ENCODE peak calls at places on chromosomes 5 and 9, in six cellular contexts. D is PC-3, W is HepG2, H is A673, A is hepatocyte, V is GM23338. B is an unnamed sample.

GRCh38 chr9:131473198-131473885 is 29.4 kb upstream of the POMT1 start:
- DNase-seq in D (no peak), W (peak), H (no peak), A (no peak), V (no peak), B (no peak)

GRCh38 chr5:1054799-1055775 is 46.5 kb downstream of the NKD2 start:
- DNase-seq in D (no peak), W (no peak), H (no peak), A (no peak), V (peak), B (no peak)

GRCh38 chr9:87607859-87608258 is 110.2 kb downstream of the DAPK1 start:
- DNase-seq in D (no peak), W (no peak), H (no peak), A (no peak), V (no peak), B (peak)

GRCh38 chr9:92151691-92152393 is 36.6 kb upstream of the SPTLC1 start:
- DNase-seq in D (peak), W (no peak), H (no peak), A (peak), V (no peak), B (peak)

GRCh38 chr5:1888541-1889251 is 6.0 kb upstream of the IRX4 start:
- DNase-seq in D (no peak), W (no peak), H (no peak), A (no peak), V (no peak), B (no peak)

GRCh38 chr9:3865373-3865772 is 339.6 kb upstream of the RFX3 start:
- DNase-seq in D (peak), W (no peak), H (no peak), A (no peak), V (no peak), B (peak)

GRCh38 chr9:3525088-3525835 is 539 bp downstream of the RFX3 start:
- DNase-seq in D (no peak), W (no peak), H (peak), A (peak), V (peak), B (peak)

GRCh38 chr5:133240425-133241091 is 188.7 kb downstream of the HSPA4 start:
- DNase-seq in D (peak), W (peak), H (peak), A (peak), V (no peak), B (peak)

GRCh38 chr5:62614355-62614754 is 35.7 kb downstream of the LRRC70 start:
- DNase-seq in D (no peak), W (no peak), H (no peak), A (no peak), V (no peak), B (no peak)

GRCh38 chr9:114366334-114367128 is 21.3 kb downstream of the AKNA start:
- DNase-seq in D (peak), W (no peak), H (peak), A (peak), V (no peak), B (no peak)

GRCh38 chr5:134029156-134029555 is 24.4 kb upstream of the VDAC1 start:
- DNase-seq in D (peak), W (no peak), H (no peak), A (peak), V (no peak), B (no peak)

GRCh38 chr5:132876020-132876759 is 2.7 kb downstream of the LEAP2 start:
- DNase-seq in D (no peak), W (no peak), H (no peak), A (no peak), V (no peak), B (no peak)

GRCh38 chr5:45101146-45101545 is 292.4 kb downstream of the MRPS30 start:
- DNase-seq in D (no peak), W (no peak), H (no peak), A (no peak), V (no peak), B (no peak)

GRCh38 chr9:90727498-90727897 is 74.1 kb upstream of the SYK start:
- DNase-seq in D (no peak), W (no peak), H (no peak), A (no peak), V (no peak), B (no peak)

GRCh38 chr5:178416919-178417318 is 173.3 kb downstream of the COL23A1 start:
- DNase-seq in D (peak), W (no peak), H (no peak), A (no peak), V (no peak), B (no peak)

GRCh38 chr5:16539169-16539666 is 73.6 kb upstream of the ZNF622 start:
- DNase-seq in D (peak), W (peak), H (no peak), A (peak), V (no peak), B (no peak)

GRCh38 chr9:131724678-131725077 is 15.2 kb downstream of the RAPGEF1 start:
- DNase-seq in D (no peak), W (no peak), H (no peak), A (no peak), V (no peak), B (no peak)

GRCh38 chr5:8961956-8962355 is 583.9 kb downstream of the SEMA5A start:
- DNase-seq in D (no peak), W (no peak), H (no peak), A (no peak), V (no peak), B (no peak)

GRCh38 chr9:7570107-7570720 is 229.4 kb downstream of the DMAC1 start:
- DNase-seq in D (peak), W (peak), H (peak), A (peak), V (peak), B (peak)

GRCh38 chr5:100840364-100840763 is 62.7 kb downstream of the ST8SIA4 start:
- DNase-seq in D (peak), W (no peak), H (peak), A (no peak), V (no peak), B (peak)

GRCh38 chr9:110835859-110836271 is 167.3 kb downstream of the MUSK start:
- DNase-seq in D (no peak), W (no peak), H (no peak), A (no peak), V (peak), B (no peak)

GRCh38 chr9:9752722-9753121 is 860.1 kb downstream of the PTPRD start:
- DNase-seq in D (no peak), W (peak), H (no peak), A (peak), V (no peak), B (no peak)

GRCh38 chr5:38541174-38541724 is 15.2 kb downstream of the LIFR start:
- DNase-seq in D (peak), W (no peak), H (no peak), A (no peak), V (no peak), B (no peak)

GRCh38 chr9:108117775-108118174 is 628.2 kb upstream of the KLF4 start:
- DNase-seq in D (no peak), W (no peak), H (peak), A (no peak), V (no peak), B (no peak)

GRCh38 chr5:10701567-10702039 is 59.4 kb downstream of the DAP start:
- DNase-seq in D (peak), W (peak), H (peak), A (peak), V (peak), B (peak)

GRCh38 chr5:179343021-179343781 is 2.1 kb downstream of the ADAMTS2 start:
- DNase-seq in D (no peak), W (no peak), H (no peak), A (no peak), V (peak), B (no peak)

GRCh38 chr9:23820731-23821399 is 5.2 kb downstream of the ELAVL2 start:
- DNase-seq in D (peak), W (no peak), H (no peak), A (peak), V (peak), B (no peak)
- TF ChIP-seq EZH2 in D (no peak), W (no peak), H (no peak), A (peak), V (no peak), B (peak)

DNA sequence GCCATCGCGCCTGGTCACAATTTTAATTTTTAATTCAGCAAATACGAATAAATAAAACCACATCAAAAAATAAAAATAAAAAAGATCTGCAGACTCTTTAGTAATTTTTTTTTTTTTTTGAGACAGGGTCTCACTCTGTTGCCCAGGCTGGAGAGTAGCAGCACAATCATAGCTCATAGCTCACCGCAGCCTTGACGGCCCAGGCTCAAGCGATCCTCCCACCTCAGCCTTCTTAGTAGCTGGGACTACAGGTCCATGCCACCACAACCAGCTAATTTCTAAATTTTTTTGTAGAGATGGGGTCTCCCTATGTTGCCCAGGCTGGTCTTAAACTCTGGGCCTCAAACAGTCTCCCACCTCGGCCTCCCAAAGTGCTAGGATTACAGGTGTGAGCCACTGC is 14.2 kb downstream of the NANS start:
- DNase-seq in D (no peak), W (no peak), H (no peak), A (no peak), V (no peak), B (no peak)
- TF ChIP-seq EZH2 in D (no peak), W (no peak), H (no peak), A (no peak), V (no peak), B (no peak)

DNA sequence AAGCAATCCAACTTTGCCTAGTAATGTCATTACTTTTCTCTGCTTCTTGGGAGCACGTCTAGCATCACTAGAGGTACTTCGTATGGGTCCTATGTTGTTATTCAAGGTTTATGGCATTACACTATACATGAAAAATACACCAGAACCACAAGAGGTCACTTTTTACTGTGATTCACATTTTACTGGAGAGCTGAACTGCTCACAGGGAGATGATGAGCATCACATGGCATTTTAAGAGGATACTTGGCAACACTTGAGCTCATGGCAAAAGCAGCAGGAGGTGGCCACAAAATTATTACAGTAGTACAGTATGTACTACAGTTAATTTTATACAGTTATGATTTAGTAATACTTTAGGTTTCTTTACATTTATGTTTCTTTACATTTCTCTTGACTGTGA is 223.4 kb downstream of the PARP8 start:
- DNase-seq in D (no peak), W (no peak), H (peak), A (no peak), V (no peak), B (no peak)
- TF ChIP-seq EZH2 in D (no peak), W (no peak), H (no peak), A (no peak), V (no peak), B (no peak)

DNA sequence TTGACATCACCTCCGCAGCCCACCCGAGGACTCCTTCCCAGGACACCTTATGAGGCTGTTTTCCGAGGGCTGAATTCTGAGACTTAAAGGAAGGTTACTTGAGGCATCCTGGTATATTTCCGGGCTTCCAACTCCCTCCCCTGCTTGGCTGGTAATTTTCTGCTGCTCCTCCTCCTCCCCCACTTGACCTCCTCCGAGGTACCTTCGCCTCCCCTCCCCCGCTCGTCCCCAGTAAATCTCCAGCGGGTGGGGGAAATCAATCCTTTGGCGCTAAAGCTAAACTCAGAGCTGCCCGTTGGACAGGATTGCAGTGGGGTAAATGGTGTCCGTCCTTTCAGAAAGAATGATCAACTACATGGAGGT is 4.9 kb upstream of the ISL1 start:
- DNase-seq in D (no peak), W (no peak), H (no peak), A (peak), V (peak), B (no peak)
- TF ChIP-seq EZH2 in D (no peak), W (no peak), H (no peak), A (peak), V (no peak), B (no peak)

GRCh38 chr9:97502222-97502983 is 937 bp downstream of the TMOD1 start:
- DNase-seq in D (no peak), W (no peak), H (no peak), A (peak), V (peak), B (no peak)

GRCh38 chr9:97501972-97502221 is 431 bp downstream of the TMOD1 start:
- DNase-seq in D (no peak), W (no peak), H (no peak), A (no peak), V (peak), B (no peak)

GRCh38 chr9:97500765-97501176 is 695 bp upstream of the TMOD1 start:
- DNase-seq in D (no peak), W (no peak), H (no peak), A (no peak), V (no peak), B (no peak)

GRCh38 chr9:97500263-97500662 is 1.2 kb upstream of the TMOD1 start:
- DNase-seq in D (no peak), W (no peak), H (no peak), A (no peak), V (no peak), B (no peak)

DNA sequence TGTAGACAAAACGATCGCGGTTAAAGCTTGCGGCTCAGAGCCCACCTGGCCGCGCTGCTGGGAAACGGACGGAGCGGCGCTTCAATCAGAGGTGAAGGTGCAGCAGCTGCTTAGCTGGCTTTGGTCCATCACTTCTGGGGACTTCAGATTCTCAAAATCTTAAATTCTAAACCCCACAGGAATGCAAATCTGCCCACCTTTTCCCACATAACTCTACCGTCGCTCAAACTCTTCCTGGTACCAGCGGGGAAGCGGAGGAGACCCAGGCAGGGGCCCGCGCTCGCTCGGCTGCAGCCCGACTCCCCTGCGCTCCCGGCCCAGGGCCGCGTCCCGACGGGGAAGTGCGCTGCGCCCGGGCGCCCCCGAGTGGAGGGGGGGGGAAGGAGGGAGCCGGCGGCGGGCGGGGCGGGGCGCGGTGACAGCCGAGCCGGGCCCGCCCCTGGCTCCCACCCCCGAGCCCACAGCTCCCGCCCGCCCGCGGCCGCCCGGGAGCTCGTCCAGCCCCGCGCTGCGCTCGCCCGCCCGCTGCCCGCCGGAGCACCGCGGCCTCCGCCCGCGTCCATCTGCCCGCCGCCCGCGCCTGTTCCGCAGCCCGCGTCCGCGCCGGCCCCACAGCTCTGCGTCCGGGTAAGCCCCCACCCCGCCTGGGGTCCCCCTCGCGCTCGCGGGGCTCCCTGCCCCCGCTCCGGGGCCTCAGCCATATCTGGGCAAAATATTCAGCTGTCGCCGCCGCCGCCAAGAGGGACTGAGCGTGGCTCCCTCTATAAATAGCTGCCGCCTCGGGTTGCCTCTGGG is at the start of gene TMOD1:
- DNase-seq in D (peak), W (peak), H (peak), A (peak), V (peak), B (peak)
- TF ChIP-seq EZH2 in D (no peak), W (no peak), H (peak), A (no peak), V (peak), B (no peak)

GRCh38 chr9:972512-973294 is 3.8 kb upstream of the DMRT3 start:
- DNase-seq in D (no peak), W (no peak), H (no peak), A (peak), V (peak), B (no peak)
- TF ChIP-seq EZH2 in D (no peak), W (no peak), H (peak), A (peak), V (peak), B (peak)

GRCh38 chr9:130337318-130337717 is 71.8 kb downstream of the HMCN2 start:
- DNase-seq in D (no peak), W (no peak), H (no peak), A (no peak), V (no peak), B (no peak)
- TF ChIP-seq EZH2 in D (no peak), W (no peak), H (no peak), A (no peak), V (no peak), B (no peak)

DNA sequence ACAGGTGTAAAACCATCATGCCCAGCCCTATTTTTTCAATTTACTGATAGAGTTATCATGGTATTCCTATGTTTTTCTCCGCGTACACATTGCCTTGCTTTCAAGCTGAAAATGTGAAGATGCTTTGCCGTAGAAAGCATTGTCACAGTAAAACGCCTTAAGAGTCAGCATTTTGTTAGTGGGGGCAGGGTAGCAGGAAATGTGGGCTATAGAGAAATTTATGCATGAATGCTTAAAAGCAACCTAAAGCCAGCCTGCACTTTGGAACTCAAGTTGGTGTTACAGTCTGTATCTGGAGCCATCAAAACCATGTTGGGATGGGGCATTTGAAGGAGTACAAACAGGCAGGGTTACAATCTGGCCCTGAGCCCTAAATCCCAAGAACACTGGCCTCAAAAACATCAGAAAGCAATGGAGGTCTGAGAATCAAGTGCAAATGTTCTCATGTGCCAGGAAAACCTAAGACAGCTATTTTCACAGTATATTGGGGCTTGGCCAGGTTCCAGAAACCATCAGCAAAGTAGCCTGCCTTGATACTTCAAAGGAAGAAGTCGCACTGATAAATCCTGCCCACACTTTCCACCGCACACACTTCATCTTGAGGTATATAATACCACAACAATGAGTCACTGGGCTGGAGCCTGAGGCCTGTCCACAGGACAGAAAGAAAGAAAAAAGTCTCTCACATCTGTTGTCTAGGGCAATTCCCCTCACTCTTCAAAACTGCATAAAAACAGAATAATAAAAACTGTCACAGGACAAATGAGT is 313.8 kb downstream of the ENC1 start:
- DNase-seq in D (peak), W (peak), H (peak), A (peak), V (no peak), B (peak)
- TF ChIP-seq EZH2 in D (no peak), W (no peak), H (no peak), A (no peak), V (no peak), B (no peak)

GRCh38 chr9:97854696-97855485 is 1.9 kb downstream of the FOXE1 start:
- DNase-seq in D (no peak), W (no peak), H (no peak), A (no peak), V (peak), B (no peak)

GRCh38 chr9:97852399-97853055 is 499 bp upstream of the FOXE1 start:
- DNase-seq in D (no peak), W (no peak), H (no peak), A (no peak), V (peak), B (no peak)

GRCh38 chr9:97853056-97853843 is at the start of gene FOXE1:
- DNase-seq in D (no peak), W (no peak), H (no peak), A (no peak), V (peak), B (no peak)

GRCh38 chr9:97855486-97855875 is 2.5 kb downstream of the FOXE1 start:
- DNase-seq in D (no peak), W (no peak), H (no peak), A (no peak), V (peak), B (no peak)

GRCh38 chr9:97853844-97854695 is 1.0 kb downstream of the FOXE1 start:
- DNase-seq in D (no peak), W (no peak), H (peak), A (peak), V (peak), B (no peak)
- TF ChIP-seq EZH2 in D (no peak), W (no peak), H (peak), A (no peak), V (peak), B (peak)

DNA sequence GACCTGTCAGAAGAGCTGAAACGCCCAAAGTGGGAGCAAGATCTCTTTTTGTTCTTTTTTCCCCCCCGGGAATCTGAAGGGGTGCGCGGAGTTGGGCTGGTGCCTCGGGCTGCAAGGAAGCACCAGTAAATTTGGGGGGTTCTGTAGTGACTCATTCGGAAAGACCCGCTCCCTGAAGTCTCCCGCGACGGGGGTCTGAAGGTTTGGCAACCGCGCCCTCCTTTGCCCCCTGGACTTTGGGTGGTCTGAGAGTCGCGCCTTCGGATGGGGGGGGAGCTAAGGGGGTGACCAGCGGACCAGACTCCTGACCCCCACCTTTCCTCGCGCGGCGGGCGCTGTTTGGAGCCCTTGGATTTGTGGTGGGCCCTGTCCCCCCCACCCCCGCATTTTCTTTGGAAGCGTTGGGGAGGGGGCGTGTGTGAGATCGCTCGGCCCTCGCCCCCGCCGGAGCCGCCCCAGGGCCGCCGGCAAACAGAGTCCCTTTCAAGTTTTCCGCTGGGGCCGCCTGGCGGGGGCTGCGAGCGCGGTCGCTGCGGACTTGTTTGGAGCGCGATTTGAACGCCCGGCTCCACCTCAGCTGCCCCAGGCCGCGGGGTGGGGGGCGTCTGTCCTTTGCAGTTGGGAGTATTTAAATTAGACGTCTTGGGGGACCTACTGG is 2.0 kb downstream of the CXXC5 start:
- DNase-seq in D (no peak), W (no peak), H (peak), A (peak), V (peak), B (no peak)
- TF ChIP-seq EZH2 in D (peak), W (no peak), H (no peak), A (no peak), V (no peak), B (peak)